ENCODE peak calls at places on chromosome 16, in ten cellular contexts. Y is lower lobe of right lung, C is IMR-90, B is DND-41, H is GM23248, R is pancreas, E is prostate gland, P is endodermal cell, N is neuronal stem cell, U is GM23338. D is an unnamed sample. For H3K4me1, the result is how much of the 10 kb centered on the place peaks cover.

GRCh38 chr16:81567987-81568748 is 123.6 kb downstream of the CMIP start:
- DNase-seq in H (peak), P (no peak), B (no peak), C (peak), N (no peak), E (peak), U (no peak), Y (no peak), R (peak), D (no peak)

GRCh38 chr16:2819179-2819938 is 2.3 kb downstream of the PRSS21 start:
- DNase-seq in N (no peak), C (no peak), U (no peak), P (peak), B (no peak), Y (peak), H (no peak), R (no peak), E (no peak), D (no peak)

GRCh38 chr16:88310796-88311605 is 71.8 kb upstream of the ZNF469 start:
- DNase-seq in Y (no peak), U (no peak), E (no peak), P (no peak), B (no peak), N (no peak), R (no peak), C (no peak), H (no peak), D (no peak)

GRCh38 chr16:3738128-3738527 is 20.8 kb upstream of the TRAP1 start:
- DNase-seq in H (no peak), Y (no peak), R (no peak), E (no peak), B (no peak), P (no peak), C (no peak), N (no peak), U (no peak), D (no peak)

GRCh38 chr16:64627288-64627687 is 494.6 kb downstream of the CDH11 start:
- DNase-seq in H (peak), U (peak), P (peak), N (no peak), Y (no peak), B (no peak), E (no peak), C (no peak), R (no peak), D (no peak)

GRCh38 chr16:22813946-22814325 is at the start of gene HS3ST2:
- DNase-seq in E (peak), R (no peak), C (no peak), B (no peak), Y (peak), N (peak), U (peak), H (peak), P (peak), D (no peak)

GRCh38 chr16:27253526-27253930 is 15.0 kb downstream of the NSMCE1 start:
- DNase-seq in U (no peak), N (no peak), C (peak), R (no peak), H (peak), E (no peak), P (no peak), B (no peak), Y (no peak), D (no peak)

GRCh38 chr16:12569061-12569460 is 234.6 kb downstream of the CPPED1 start:
- DNase-seq in H (no peak), E (no peak), C (no peak), P (no peak), B (no peak), U (no peak), Y (no peak), R (no peak), N (no peak), D (no peak)

GRCh38 chr16:19167710-19168172 is 299 bp upstream of the SYT17 start:
- DNase-seq in C (peak), P (peak), H (peak), R (peak), U (peak), N (peak), E (peak), Y (peak), B (no peak), D (no peak)

GRCh38 chr16:67019171-67019570 is 9.8 kb upstream of the CBFB start:
- DNase-seq in N (no peak), E (no peak), P (peak), R (no peak), H (no peak), Y (peak), C (no peak), B (no peak), U (no peak), D (no peak)

GRCh38 chr16:9797306-9797705 is 384.9 kb downstream of the GRIN2A start:
- DNase-seq in Y (no peak), E (no peak), B (no peak), U (no peak), R (no peak), H (peak), P (no peak), C (no peak), N (no peak), D (no peak)

GRCh38 chr16:66977341-66978113 is 10.9 kb upstream of the CES4A start:
- DNase-seq in Y (peak), R (peak), N (peak), U (peak), P (peak), H (peak), B (peak), C (peak), E (peak), D (peak)

GRCh38 chr16:17291289-17291688 is 179.5 kb downstream of the XYLT1 start:
- DNase-seq in P (no peak), N (no peak), B (no peak), U (no peak), C (no peak), H (no peak), R (no peak), Y (no peak), E (no peak), D (no peak)

GRCh38 chr16:25014500-25015147 is 545 bp downstream of the ARHGAP17 start:
- DNase-seq in U (peak), R (peak), C (peak), E (peak), B (peak), N (peak), Y (peak), P (peak), H (peak), D (peak)

GRCh38 chr16:57689772-57690558 is 4.6 kb upstream of the DRC7 start:
- DNase-seq in P (no peak), H (no peak), N (no peak), R (no peak), U (peak), B (peak), C (no peak), Y (no peak), E (no peak), D (no peak)

GRCh38 chr16:51755039-51755501 is 604.0 kb upstream of the SALL1 start:
- DNase-seq in E (no peak), H (no peak), C (no peak), R (no peak), B (no peak), Y (no peak), U (peak), P (peak), N (no peak), D (no peak)

DNA sequence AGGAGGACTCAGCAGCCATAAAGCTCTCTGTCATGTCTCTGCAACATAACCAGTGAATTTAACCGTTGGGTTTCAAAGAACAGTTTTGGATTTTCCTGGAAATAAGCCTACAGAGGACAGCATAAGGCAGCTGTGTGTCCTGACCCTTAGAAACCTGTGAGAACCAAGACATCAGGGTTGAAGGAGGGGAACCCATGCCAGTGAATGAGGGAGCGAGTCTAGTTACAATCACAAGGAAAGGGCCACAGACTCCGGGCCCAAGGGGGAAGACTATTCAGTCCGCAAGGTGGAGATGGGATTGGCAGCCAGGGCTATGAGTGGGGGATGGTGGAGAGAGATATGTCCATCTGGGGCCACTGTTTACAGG is 71.6 kb downstream of the GNAO1 start:
- DNase-seq in N (no peak), H (no peak), U (no peak), P (no peak), Y (no peak), R (no peak), B (peak), C (no peak), E (no peak), D (no peak)
- H3K27ac ChIP-seq in N (no peak), H (no peak), U (no peak), P (no peak), Y (peak), R (no peak), B (peak), C (no peak), E (no peak), D (no peak)

GRCh38 chr16:30741461-30741914 is 6.7 kb upstream of the PHKG2 start:
- DNase-seq in E (peak), H (peak), B (no peak), P (peak), U (peak), C (peak), R (peak), Y (peak), N (no peak), D (no peak)
- H3K4me3 ChIP-seq in E (no peak), H (no peak), B (no peak), P (no peak), U (no peak), C (no peak), R (no peak), Y (peak), N (no peak), D (no peak)

DNA sequence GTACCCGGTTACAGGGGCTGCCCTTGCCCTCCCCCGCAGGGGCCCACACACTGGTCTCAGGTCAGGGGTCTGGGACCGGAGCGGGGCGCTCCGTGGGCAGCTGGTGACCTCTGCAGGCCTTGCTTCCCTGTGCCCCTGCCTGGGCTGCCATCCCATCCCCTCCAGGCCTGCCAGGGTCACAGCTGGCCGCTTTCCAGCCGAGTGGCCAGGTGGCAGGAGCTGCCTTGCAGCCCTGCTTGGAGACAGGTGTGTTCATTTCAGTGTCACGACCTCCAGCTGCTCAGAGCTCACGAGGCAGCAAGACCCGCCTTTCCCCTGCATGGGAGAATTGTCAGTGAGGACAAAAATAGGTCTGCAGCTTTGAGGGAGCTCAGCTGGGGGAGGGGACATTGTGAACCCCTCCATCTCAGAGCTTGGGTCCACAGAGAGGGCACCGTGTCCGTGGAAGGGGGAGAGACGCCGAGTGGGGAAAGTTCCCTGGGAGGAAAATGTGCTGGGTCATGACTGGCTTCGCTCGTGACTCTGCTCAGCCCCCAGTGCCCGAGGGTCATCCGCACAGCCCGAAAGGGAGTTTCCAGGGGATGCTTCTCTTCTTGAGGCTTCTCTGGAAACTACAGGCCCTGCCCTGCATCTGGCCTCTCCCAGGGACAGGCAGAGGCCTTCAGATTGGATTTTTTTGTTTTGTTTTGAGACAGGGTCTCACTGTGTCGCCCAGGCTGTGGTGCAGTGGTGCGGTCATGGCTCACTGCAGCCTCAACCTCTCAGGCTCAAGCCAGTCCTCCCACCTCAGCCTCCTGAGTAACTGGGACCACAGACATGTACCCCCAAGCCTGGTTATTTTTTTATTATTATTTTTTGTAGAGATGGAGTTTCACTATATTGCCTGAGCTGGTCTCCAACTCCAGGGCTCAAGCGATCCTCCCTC is 10.0 kb upstream of the GSE1 start:
- DNase-seq in H (no peak), E (no peak), C (no peak), N (no peak), U (no peak), R (peak), P (no peak), B (no peak), Y (no peak), D (no peak)
- H3K4me1 ChIP-seq in H (under half), E (under half), C (under half), N (half or more), U (half or more), R (half or more), P (under half), B (under half), Y (under half), D (under half)

GRCh38 chr16:71584543-71585317 is 7.8 kb upstream of the TAT start:
- DNase-seq in H (no peak), E (no peak), P (no peak), B (no peak), N (no peak), U (no peak), C (no peak), Y (no peak), R (no peak), D (no peak)
- H3K27ac ChIP-seq in H (no peak), E (peak), P (no peak), B (no peak), N (no peak), U (no peak), C (no peak), Y (no peak), R (no peak), D (no peak)